ENCODE peak calls at places on chromosomes 3 and 15, in five cellular contexts. E is HepG2, K is K562, T is GM12878, P is SK-N-SH. D is an unnamed sample.
A peak's percentile ranks its signal among the peaks of the same experiment; 100 is the strongest.

GRCh38 chr3:16477501-16477900 is 36.0 kb downstream of the RFTN1 start:
- DNase-seq in E (no peak), K (no peak), T (no peak), P (no peak), D (peak; percentile 49)

GRCh38 chr3:10917176-10917575 is 75.4 kb upstream of the SLC6A1 start:
- DNase-seq in E (no peak), K (no peak), T (no peak), P (no peak), D (no peak)

GRCh38 chr15:40857601-40858351 is 13.9 kb downstream of the SPINT1 start:
- DNase-seq in E (peak; percentile 57), K (peak; percentile 84), T (no peak), P (peak; percentile 91), D (peak; percentile 48)

GRCh38 chr3:155876537-155876936 is 6.1 kb downstream of the GMPS start:
- DNase-seq in E (no peak), K (no peak), T (no peak), P (no peak), D (no peak)

GRCh38 chr3:33006571-33007286 is 55.3 kb downstream of the CCR4 start:
- DNase-seq in E (no peak), K (no peak), T (no peak), P (no peak), D (peak; percentile 24)

GRCh38 chr3:190807719-190808375 is 54.6 kb downstream of the GMNC start:
- DNase-seq in E (peak; percentile 2), K (no peak), T (no peak), P (no peak), D (no peak)

GRCh38 chr15:90037961-90038633 is 37.0 kb downstream of the ZNF710 start:
- DNase-seq in E (peak; percentile 52), K (no peak), T (peak; percentile 89), P (no peak), D (peak; percentile 53)

GRCh38 chr3:142828703-142829304 is 60.1 kb downstream of the PCOLCE2 start:
- DNase-seq in E (peak; percentile 65), K (peak; percentile 73), T (peak; percentile 31), P (peak; percentile 64), D (peak; percentile 70)

GRCh38 chr3:126180477-126181397 is at the start of gene ALDH1L1:
- DNase-seq in E (peak; percentile 69), K (no peak), T (no peak), P (peak; percentile 76), D (peak; percentile 6)

GRCh38 chr3:60153221-60153999 is 1097.8 kb downstream of the FHIT start:
- DNase-seq in E (no peak), K (no peak), T (no peak), P (no peak), D (no peak)

GRCh38 chr15:31254431-31255175 is 72.0 kb upstream of the KLF13 start:
- DNase-seq in E (no peak), K (no peak), T (no peak), P (no peak), D (peak; percentile 37)

GRCh38 chr3:112132975-112133448 is at the start of gene GCSAM:
- DNase-seq in E (no peak), K (no peak), T (peak; percentile 100), P (no peak), D (no peak)

GRCh38 chr3:5138214-5138981 is 16.3 kb downstream of the ARL8B start:
- DNase-seq in E (peak; percentile 82), K (no peak), T (no peak), P (no peak), D (peak; percentile 62)

GRCh38 chr3:101853971-101854370 is 4.7 kb downstream of the NFKBIZ start:
- DNase-seq in E (no peak), K (no peak), T (no peak), P (no peak), D (no peak)

GRCh38 chr3:189563841-189564563 is 67.2 kb upstream of the TP63 start:
- DNase-seq in E (no peak), K (no peak), T (peak; percentile 82), P (no peak), D (peak; percentile 78)

GRCh38 chr3:161150001-161150525 is 44.9 kb upstream of the B3GALNT1 start:
- DNase-seq in E (no peak), K (no peak), T (no peak), P (no peak), D (no peak)

GRCh38 chr15:47711654-47712053 is 5.7 kb upstream of the SEMA6D start:
- DNase-seq in E (peak; percentile 1), K (no peak), T (no peak), P (peak; percentile 38), D (no peak)

GRCh38 chr3:123153124-123153523 is 48.6 kb upstream of the SEC22A start:
- DNase-seq in E (no peak), K (no peak), T (no peak), P (no peak), D (no peak)

GRCh38 chr3:14962762-14963161 is 15.4 kb downstream of the NR2C2 start:
- DNase-seq in E (no peak), K (no peak), T (no peak), P (no peak), D (peak; percentile 88)

GRCh38 chr3:195240939-195241338 is 30.0 kb downstream of the XXYLT1 start:
- DNase-seq in E (no peak), K (no peak), T (no peak), P (no peak), D (no peak)

GRCh38 chr3:23611737-23612295 is 193.9 kb upstream of the UBE2E1 start:
- DNase-seq in E (no peak), K (no peak), T (no peak), P (no peak), D (peak; percentile 80)

GRCh38 chr3:153115326-153115725 is 46.7 kb upstream of the RAP2B start:
- DNase-seq in E (no peak), K (no peak), T (no peak), P (no peak), D (no peak)

GRCh38 chr3:183217548-183218321 is 35.3 kb upstream of the B3GNT5 start:
- DNase-seq in E (no peak), K (no peak), T (no peak), P (no peak), D (no peak)

GRCh38 chr15:53193149-53193548 is 403.0 kb upstream of the ONECUT1 start:
- DNase-seq in E (peak; percentile 37), K (no peak), T (no peak), P (no peak), D (no peak)

GRCh38 chr15:87929835-87930234 is 326.7 kb downstream of the NTRK3 start:
- DNase-seq in E (no peak), K (peak; percentile 42), T (no peak), P (no peak), D (no peak)
- TF ChIP-seq MXI1 in E (no peak), K (no peak), T (no peak), P (no peak), D (no peak)

GRCh38 chr3:51966486-51966885 is 768 bp downstream of the PCBP4 start:
- DNase-seq in E (no peak), K (no peak), T (no peak), P (no peak), D (no peak)

GRCh38 chr3:51968175-51968681 is 974 bp upstream of the PCBP4 start:
- DNase-seq in E (peak; percentile 54), K (no peak), T (no peak), P (peak; percentile 88), D (peak; percentile 18)

GRCh38 chr3:51968883-51969674 is 1.8 kb upstream of the PCBP4 start:
- DNase-seq in E (no peak), K (no peak), T (no peak), P (no peak), D (no peak)

GRCh38 chr3:51966941-51967383 is 292 bp downstream of the PCBP4 start:
- DNase-seq in E (no peak), K (no peak), T (no peak), P (peak; percentile 58), D (no peak)

GRCh38 chr3:51967384-51968174 is at the start of gene PCBP4:
- DNase-seq in E (peak; percentile 70), K (peak; percentile 75), T (no peak), P (peak; percentile 88), D (peak; percentile 34)
- TF ChIP-seq MXI1 in E (peak; percentile 47), K (no peak), T (no peak), P (peak; percentile 40), D (no peak)

GRCh38 chr3:144275005-144275404 is 303.4 kb downstream of the DIPK2A start:
- DNase-seq in E (no peak), K (no peak), T (no peak), P (no peak), D (no peak)

GRCh38 chr3:144273611-144274010 is 302.0 kb downstream of the DIPK2A start:
- DNase-seq in E (no peak), K (no peak), T (no peak), P (no peak), D (peak; percentile 15)

GRCh38 chr3:144265527-144266100 is 294.0 kb downstream of the DIPK2A start:
- DNase-seq in E (no peak), K (no peak), T (no peak), P (no peak), D (no peak)

GRCh38 chr3:144272715-144273114 is 301.1 kb downstream of the DIPK2A start:
- DNase-seq in E (no peak), K (no peak), T (no peak), P (no peak), D (no peak)

DNA sequence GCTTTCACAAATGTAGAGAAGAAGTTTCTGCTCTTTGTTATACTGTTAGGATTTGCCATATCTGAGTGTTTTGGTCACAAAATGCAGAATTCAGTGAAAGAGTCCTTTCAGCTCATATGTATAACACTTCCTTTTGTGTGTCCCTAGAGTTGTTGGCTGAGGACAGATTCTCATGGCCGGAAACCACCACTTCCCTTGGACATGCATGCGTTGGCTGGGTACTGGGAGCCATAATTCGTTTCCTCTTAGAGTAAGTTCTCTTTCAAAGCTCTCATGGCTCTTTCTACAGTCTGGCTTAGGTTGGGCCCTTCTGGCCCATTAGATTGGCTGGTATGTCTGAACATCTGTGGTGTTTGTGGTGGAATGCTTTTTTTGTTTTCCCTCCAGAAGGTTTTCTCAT is 298.5 kb downstream of the DIPK2A start:
- DNase-seq in E (no peak), K (no peak), T (no peak), P (no peak), D (no peak)
- TF ChIP-seq MXI1 in E (no peak), K (no peak), T (no peak), P (no peak), D (no peak)

DNA sequence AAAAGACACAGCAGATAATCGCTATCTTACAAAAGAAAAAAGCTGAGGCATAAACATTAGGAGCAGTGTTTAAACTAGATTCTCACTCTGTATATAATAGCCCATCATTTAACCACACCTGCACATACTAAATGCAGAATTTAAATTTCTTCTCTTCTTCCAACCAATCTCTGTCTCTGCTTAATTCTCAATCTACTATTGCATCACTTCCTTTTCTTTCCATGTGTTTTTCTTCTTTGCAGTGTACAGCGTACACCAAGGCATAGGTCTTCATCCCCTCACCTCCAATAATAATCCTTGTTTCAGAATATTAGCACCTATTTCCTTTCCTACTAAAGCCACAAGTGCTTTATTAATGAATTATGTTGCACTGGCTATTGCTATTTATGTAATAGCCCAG is 90.9 kb downstream of the NR1I2 start:
- DNase-seq in E (no peak), K (no peak), T (no peak), P (no peak), D (no peak)
- TF ChIP-seq MXI1 in E (no peak), K (no peak), T (no peak), P (no peak), D (no peak)